ENCODE peak calls at places on chromosomes 11 and 22, in six cellular contexts. B is AG04450; O is HL-60; J is CD4-positive, alpha-beta T cell; Z is nephron progenitor cell; T is Peyer's patch. I is an unnamed sample.

GRCh38 chr11:1458340-1459218 is 28.0 kb downstream of the MOB2 start:
- DNase-seq in B (no peak), O (no peak), J (no peak), Z (peak), T (peak), I (no peak)

GRCh38 chr11:74138021-74138420 is 32.8 kb downstream of the C2CD3 start:
- DNase-seq in B (peak), O (no peak), J (no peak), Z (no peak), T (no peak), I (no peak)

GRCh38 chr11:126305699-126306098 is 1.8 kb downstream of the DCPS start:
- DNase-seq in B (no peak), O (no peak), J (no peak), Z (no peak), T (peak), I (no peak)

GRCh38 chr11:62560566-62561103 is 13.1 kb downstream of the EEF1G start:
- DNase-seq in B (peak), O (peak), J (peak), Z (peak), T (peak), I (no peak)

GRCh38 chr22:26479792-26480610 is 3.6 kb downstream of the HPS4 start:
- DNase-seq in B (no peak), O (peak), J (no peak), Z (no peak), T (no peak), I (no peak)

GRCh38 chr11:56841210-56841810 is 92.8 kb upstream of the OR9G4 start:
- DNase-seq in B (peak), O (peak), J (no peak), Z (peak), T (no peak), I (no peak)

GRCh38 chr22:26064048-26064447 is 105.2 kb upstream of the SEZ6L start:
- DNase-seq in B (no peak), O (no peak), J (no peak), Z (no peak), T (no peak), I (no peak)

GRCh38 chr11:73141031-73141308 is 1.1 kb downstream of the FCHSD2 start:
- DNase-seq in B (no peak), O (no peak), J (no peak), Z (no peak), T (peak), I (no peak)

GRCh38 chr11:100592619-100593309 is 94.3 kb upstream of the ARHGAP42 start:
- DNase-seq in B (peak), O (no peak), J (no peak), Z (no peak), T (no peak), I (no peak)

GRCh38 chr11:57791321-57792059 is 29.9 kb downstream of the CTNND1 start:
- DNase-seq in B (no peak), O (peak), J (no peak), Z (no peak), T (no peak), I (no peak)

GRCh38 chr11:60889869-60890311 is 16.5 kb downstream of the PRPF19 start:
- DNase-seq in B (no peak), O (no peak), J (no peak), Z (no peak), T (no peak), I (no peak)

GRCh38 chr11:82797595-82797971 is 63.9 kb upstream of the FAM181B start:
- DNase-seq in B (no peak), O (no peak), J (no peak), Z (no peak), T (no peak), I (no peak)
- TF ChIP-seq CTCF in B (no peak), O (no peak), J (no peak), Z (no peak), T (no peak), I (no peak)

GRCh38 chr11:17734418-17734911 is at the start of gene KCNC1:
- DNase-seq in B (no peak), O (no peak), J (no peak), Z (peak), T (no peak), I (peak)
- TF ChIP-seq CTCF in B (no peak), O (no peak), J (no peak), Z (no peak), T (no peak), I (no peak)

GRCh38 chr11:69969890-69970784 is 108.0 kb upstream of the ANO1 start:
- DNase-seq in B (no peak), O (no peak), J (no peak), Z (peak), T (no peak), I (no peak)
- TF ChIP-seq CTCF in B (no peak), O (no peak), J (no peak), Z (no peak), T (no peak), I (no peak)

GRCh38 chr11:85182437-85183109 is 444.6 kb downstream of the DLG2 start:
- DNase-seq in B (no peak), O (peak), J (no peak), Z (peak), T (no peak), I (no peak)
- TF ChIP-seq CTCF in B (peak), O (no peak), J (no peak), Z (peak), T (no peak), I (peak)

GRCh38 chr22:50208430-50208938 is 7.7 kb downstream of the SELENOO start:
- DNase-seq in B (no peak), O (no peak), J (no peak), Z (no peak), T (no peak), I (no peak)

GRCh38 chr22:50205781-50206569 is 5.2 kb downstream of the SELENOO start:
- DNase-seq in B (no peak), O (no peak), J (no peak), Z (no peak), T (no peak), I (no peak)

GRCh38 chr22:50207383-50208031 is 6.7 kb downstream of the SELENOO start:
- DNase-seq in B (no peak), O (no peak), J (no peak), Z (no peak), T (no peak), I (no peak)

GRCh38 chr22:50208939-50209892 is 8.4 kb downstream of the SELENOO start:
- DNase-seq in B (no peak), O (no peak), J (no peak), Z (no peak), T (no peak), I (no peak)

GRCh38 chr22:50206599-50206998 is 5.8 kb downstream of the SELENOO start:
- DNase-seq in B (no peak), O (no peak), J (no peak), Z (peak), T (no peak), I (no peak)
- TF ChIP-seq CTCF in B (peak), O (no peak), J (peak), Z (peak), T (peak), I (peak)

DNA sequence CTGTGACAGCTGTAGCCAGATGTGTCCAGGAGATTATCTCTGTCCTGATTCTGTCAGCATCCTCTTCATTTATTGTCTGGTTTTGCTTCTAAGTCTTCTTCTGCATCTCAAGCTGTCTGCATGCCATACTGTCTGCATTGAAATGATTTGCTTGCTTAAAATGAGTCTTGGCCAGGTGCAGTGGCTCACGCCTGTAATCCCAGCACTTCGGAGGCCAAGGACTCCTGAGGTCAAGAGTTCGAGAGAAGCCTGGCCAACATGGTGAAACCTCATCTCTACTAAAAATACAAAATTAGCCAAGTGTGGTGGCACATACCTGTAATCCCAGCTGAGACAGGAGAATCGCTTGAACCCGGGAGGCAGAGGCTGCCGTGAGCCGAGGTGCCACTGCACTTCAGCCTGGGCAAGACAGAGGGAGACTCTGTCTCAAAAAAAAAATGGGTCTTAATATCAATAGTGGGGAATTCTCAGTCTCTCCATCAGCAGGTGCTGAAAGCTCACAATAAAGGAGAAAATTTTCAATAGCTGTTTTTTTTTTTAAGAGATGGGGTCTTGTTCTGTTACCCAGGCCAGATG is 39.2 kb upstream of the AMPD3 start:
- DNase-seq in B (no peak), O (no peak), J (no peak), Z (no peak), T (no peak), I (no peak)
- TF ChIP-seq CTCF in B (no peak), O (no peak), J (no peak), Z (no peak), T (no peak), I (no peak)

GRCh38 chr11:70522613-70523311 is 124.4 kb downstream of the CTTN start:
- DNase-seq in B (no peak), O (no peak), J (no peak), Z (no peak), T (peak), I (no peak)
- TF ChIP-seq CTCF in B (no peak), O (no peak), J (no peak), Z (no peak), T (no peak), I (no peak)

I was measured in D721Med.